ENCODE peak calls at places on chromosomes 2 and 18, in four cellular contexts. One of them, this sample, is unnamed.

GRCh38 chr2:221731432-221731831 is 159.3 kb upstream of the EPHA4 start:
- DNase-seq in tibial artery: no peak
- DNase-seq in astrocyte of the cerebellum: no peak
- DNase-seq in neural progenitor cell: peak; percentile 60
- DNase-seq in this sample: no peak

GRCh38 chr2:24372033-24372432 is 11.7 kb upstream of the ITSN2 start:
- DNase-seq in astrocyte of the cerebellum: no peak
- DNase-seq in tibial artery: no peak
- DNase-seq in neural progenitor cell: no peak
- DNase-seq in this sample: no peak

GRCh38 chr18:76822510-76823165 is at the start of gene ZNF236:
- DNase-seq in tibial artery: peak; percentile 86
- DNase-seq in astrocyte of the cerebellum: no peak
- DNase-seq in neural progenitor cell: peak; percentile 93
- DNase-seq in this sample: no peak

GRCh38 chr2:223306371-223306770 is 254.4 kb downstream of the KCNE4 start:
- DNase-seq in neural progenitor cell: peak; percentile 41
- DNase-seq in tibial artery: no peak
- DNase-seq in astrocyte of the cerebellum: peak; percentile 18
- DNase-seq in this sample: no peak

GRCh38 chr2:74036450-74037175 is 51.9 kb downstream of the TET3 start:
- DNase-seq in neural progenitor cell: no peak
- DNase-seq in astrocyte of the cerebellum: no peak
- DNase-seq in tibial artery: no peak
- DNase-seq in this sample: no peak

GRCh38 chr2:31011565-31011964 is 126.7 kb downstream of the GALNT14 start:
- DNase-seq in astrocyte of the cerebellum: no peak
- DNase-seq in tibial artery: no peak
- DNase-seq in neural progenitor cell: no peak
- DNase-seq in this sample: no peak

GRCh38 chr2:153476491-153477095 is 2.0 kb downstream of the RPRM start:
- DNase-seq in tibial artery: no peak
- DNase-seq in astrocyte of the cerebellum: no peak
- DNase-seq in neural progenitor cell: peak; percentile 55
- DNase-seq in this sample: no peak

GRCh38 chr2:65639156-65639876 is 206.9 kb upstream of the SPRED2 start:
- DNase-seq in astrocyte of the cerebellum: peak; percentile 94
- DNase-seq in neural progenitor cell: no peak
- DNase-seq in tibial artery: no peak
- DNase-seq in this sample: no peak

GRCh38 chr2:205748660-205749059 is 66.4 kb downstream of the NRP2 start:
- DNase-seq in tibial artery: no peak
- DNase-seq in astrocyte of the cerebellum: no peak
- DNase-seq in neural progenitor cell: no peak
- DNase-seq in this sample: no peak

GRCh38 chr18:33372442-33372841 is 68.1 kb downstream of the CCDC178 start:
- DNase-seq in neural progenitor cell: no peak
- DNase-seq in tibial artery: no peak
- DNase-seq in astrocyte of the cerebellum: peak; percentile 33
- DNase-seq in this sample: no peak

GRCh38 chr18:44729631-44730101 is 49.0 kb downstream of the SETBP1 start:
- DNase-seq in astrocyte of the cerebellum: no peak
- DNase-seq in neural progenitor cell: no peak
- DNase-seq in tibial artery: no peak
- DNase-seq in this sample: no peak

GRCh38 chr2:42809876-42810125 is 17.4 kb upstream of the HAAO start:
- DNase-seq in neural progenitor cell: peak; percentile 86
- DNase-seq in tibial artery: peak; percentile 92
- DNase-seq in astrocyte of the cerebellum: peak; percentile 50
- DNase-seq in this sample: peak; percentile 94

GRCh38 chr18:11665146-11665545 is 23.9 kb upstream of the GNAL start:
- DNase-seq in astrocyte of the cerebellum: no peak
- DNase-seq in tibial artery: no peak
- DNase-seq in neural progenitor cell: no peak
- DNase-seq in this sample: no peak

GRCh38 chr2:10235099-10235908 is 67.4 kb upstream of the HPCAL1 start:
- DNase-seq in neural progenitor cell: no peak
- DNase-seq in tibial artery: peak; percentile 37
- DNase-seq in astrocyte of the cerebellum: no peak
- DNase-seq in this sample: no peak

GRCh38 chr2:219509780-219510511 is 4.3 kb upstream of the ASIC4 start:
- DNase-seq in tibial artery: peak; percentile 81
- DNase-seq in neural progenitor cell: peak; percentile 88
- DNase-seq in astrocyte of the cerebellum: no peak
- DNase-seq in this sample: no peak

GRCh38 chr18:54358495-54358793 is 738 bp downstream of the C18orf54 start:
- DNase-seq in tibial artery: no peak
- DNase-seq in neural progenitor cell: no peak
- DNase-seq in astrocyte of the cerebellum: no peak
- DNase-seq in this sample: no peak

GRCh38 chr2:197515277-197515797 is 529 bp upstream of the MOB4 start:
- DNase-seq in tibial artery: no peak
- DNase-seq in astrocyte of the cerebellum: no peak
- DNase-seq in neural progenitor cell: no peak
- DNase-seq in this sample: no peak

GRCh38 chr2:144595686-144596073 is 75.8 kb upstream of the ZEB2 start:
- DNase-seq in neural progenitor cell: no peak
- DNase-seq in astrocyte of the cerebellum: no peak
- DNase-seq in tibial artery: no peak
- DNase-seq in this sample: no peak
- H3K4me3 ChIP-seq in neural progenitor cell: no peak overlapping the region
- H3K4me3 ChIP-seq in astrocyte of the cerebellum: no peak overlapping the region
- H3K4me3 ChIP-seq in tibial artery: no peak overlapping the region
- H3K4me3 ChIP-seq in this sample: peak overlapping the region; percentile 29

GRCh38 chr2:234793211-234793610 is 158.6 kb upstream of the SH3BP4 start:
- DNase-seq in astrocyte of the cerebellum: no peak
- DNase-seq in tibial artery: no peak
- DNase-seq in neural progenitor cell: no peak
- DNase-seq in this sample: no peak
- H3K4me3 ChIP-seq in astrocyte of the cerebellum: no peak overlapping the region
- H3K4me3 ChIP-seq in tibial artery: no peak overlapping the region
- H3K4me3 ChIP-seq in neural progenitor cell: no peak overlapping the region
- H3K4me3 ChIP-seq in this sample: no peak overlapping the region

DNA sequence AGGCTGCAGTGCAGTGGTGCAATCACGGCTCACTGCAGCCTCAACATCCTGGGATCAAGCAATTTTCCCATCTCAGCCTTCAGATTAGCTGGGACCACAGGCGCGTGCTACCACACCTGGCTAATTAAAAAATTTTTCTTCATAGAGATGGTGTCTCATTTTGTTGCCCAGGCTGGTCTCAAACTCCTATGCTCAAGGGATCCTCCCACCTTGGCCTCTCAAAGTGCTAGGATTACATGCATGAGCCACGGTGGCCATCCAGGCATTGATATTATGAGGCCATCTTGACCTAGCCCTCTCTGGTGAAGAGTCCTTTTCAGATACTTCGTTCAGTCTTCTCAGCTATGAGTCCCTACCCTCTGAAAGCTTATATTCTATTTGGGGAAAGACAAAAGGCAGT is 1.1 kb upstream of the CASP8 start:
- DNase-seq in tibial artery: no peak
- DNase-seq in neural progenitor cell: no peak
- DNase-seq in astrocyte of the cerebellum: no peak
- DNase-seq in this sample: no peak
- H3K4me3 ChIP-seq in tibial artery: peak overlapping the region; percentile 68
- H3K4me3 ChIP-seq in neural progenitor cell: no peak overlapping the region
- H3K4me3 ChIP-seq in astrocyte of the cerebellum: peak overlapping the region; percentile 68
- H3K4me3 ChIP-seq in this sample: peak overlapping the region; percentile 77

DNA sequence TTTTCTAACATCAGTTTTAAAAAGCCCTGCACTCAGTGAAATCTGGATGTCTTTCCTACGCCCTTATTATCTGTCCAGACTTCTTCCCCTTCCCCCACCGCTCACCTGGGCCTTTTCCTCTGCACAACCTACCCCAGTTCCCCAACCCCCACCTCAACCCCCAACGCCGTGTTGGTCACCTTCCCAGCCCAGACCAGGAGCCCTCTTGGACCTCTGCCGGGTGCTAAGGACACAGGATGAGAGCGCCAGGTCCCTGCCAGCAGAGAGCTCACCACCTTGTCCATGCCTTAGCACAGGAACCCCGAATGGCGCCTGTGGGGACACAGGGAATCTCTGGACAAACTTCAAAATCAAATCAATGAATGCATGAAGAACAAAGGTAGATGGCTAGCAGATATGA is 966 bp upstream of the RBM43 start:
- DNase-seq in tibial artery: no peak
- DNase-seq in neural progenitor cell: no peak
- DNase-seq in astrocyte of the cerebellum: no peak
- DNase-seq in this sample: no peak
- H3K4me3 ChIP-seq in tibial artery: no peak overlapping the region
- H3K4me3 ChIP-seq in neural progenitor cell: no peak overlapping the region
- H3K4me3 ChIP-seq in astrocyte of the cerebellum: no peak overlapping the region
- H3K4me3 ChIP-seq in this sample: no peak overlapping the region

DNA sequence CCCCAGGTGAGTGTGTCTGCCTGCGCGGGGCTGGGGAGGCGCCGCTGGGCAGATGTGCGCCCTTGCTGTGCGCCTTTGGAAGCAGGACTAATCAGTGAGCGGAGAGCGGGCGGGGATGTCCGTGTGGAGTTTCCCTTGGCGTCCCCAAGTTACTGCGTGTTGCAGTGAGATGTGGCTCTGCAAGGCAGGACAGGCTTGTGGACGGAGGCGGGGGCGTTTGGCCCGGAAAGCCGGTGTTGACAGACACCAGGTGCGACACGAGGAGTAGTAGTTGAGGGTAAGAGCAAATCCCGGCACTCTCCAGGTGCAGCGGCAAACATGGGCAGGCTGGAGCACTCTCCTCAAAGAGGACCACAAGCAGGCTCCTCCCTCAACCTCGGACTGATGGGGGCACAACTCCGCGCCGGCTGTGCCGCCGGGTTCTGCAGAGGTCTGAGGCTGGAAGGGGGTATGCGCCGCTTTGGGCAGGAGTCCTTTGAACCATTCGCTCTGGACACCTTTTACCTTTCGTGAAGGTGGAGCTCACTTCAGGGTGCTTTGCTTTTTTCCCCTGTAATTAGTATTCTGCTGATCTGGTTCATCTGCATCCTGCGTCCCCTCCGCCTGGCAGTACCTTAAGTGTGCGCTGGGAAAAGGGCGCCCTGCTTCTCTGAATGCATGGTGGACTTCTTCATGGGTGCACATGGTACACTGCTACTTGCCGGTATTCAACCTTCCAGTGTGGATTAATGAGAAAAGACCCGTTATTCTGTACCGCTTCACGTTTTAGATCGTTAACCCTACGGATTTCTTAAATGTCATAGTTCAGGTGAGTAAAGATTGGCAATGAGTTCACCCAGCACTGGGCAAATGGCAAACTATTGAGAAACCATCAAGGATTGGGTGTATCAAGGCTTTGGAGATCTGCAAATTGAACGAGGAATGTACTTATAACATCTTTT is 603 bp downstream of the CDH7 start:
- DNase-seq in astrocyte of the cerebellum: no peak
- DNase-seq in tibial artery: no peak
- DNase-seq in neural progenitor cell: peak; percentile 59
- DNase-seq in this sample: no peak
- H3K4me3 ChIP-seq in astrocyte of the cerebellum: peak overlapping the region; percentile 52
- H3K4me3 ChIP-seq in tibial artery: peak overlapping the region; percentile 43
- H3K4me3 ChIP-seq in neural progenitor cell: peak overlapping the region; percentile 91
- H3K4me3 ChIP-seq in this sample: peak overlapping the region; percentile 69

DNA sequence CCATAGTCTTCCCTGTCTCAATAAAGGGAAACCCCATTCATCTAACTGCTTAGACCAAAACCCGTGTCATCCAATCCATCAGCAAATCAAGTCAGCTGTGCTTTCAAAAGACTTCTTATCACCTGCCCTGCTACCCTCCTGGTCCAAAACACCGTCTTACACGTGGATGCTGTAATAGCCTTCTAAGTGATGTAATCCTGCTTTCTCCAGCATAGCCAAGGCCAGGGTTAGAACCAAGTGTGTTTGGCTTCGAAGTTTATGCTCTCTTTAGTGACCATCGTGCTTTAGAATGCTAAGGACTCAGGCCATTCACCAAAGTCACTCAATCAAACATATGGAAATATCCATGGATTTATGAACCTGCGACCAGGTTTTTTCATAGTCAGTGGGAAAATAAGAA is 25.5 kb downstream of the NEB start:
- DNase-seq in neural progenitor cell: no peak
- DNase-seq in astrocyte of the cerebellum: no peak
- DNase-seq in tibial artery: no peak
- DNase-seq in this sample: no peak
- H3K4me3 ChIP-seq in neural progenitor cell: no peak overlapping the region
- H3K4me3 ChIP-seq in astrocyte of the cerebellum: no peak overlapping the region
- H3K4me3 ChIP-seq in tibial artery: no peak overlapping the region
- H3K4me3 ChIP-seq in this sample: no peak overlapping the region

DNA sequence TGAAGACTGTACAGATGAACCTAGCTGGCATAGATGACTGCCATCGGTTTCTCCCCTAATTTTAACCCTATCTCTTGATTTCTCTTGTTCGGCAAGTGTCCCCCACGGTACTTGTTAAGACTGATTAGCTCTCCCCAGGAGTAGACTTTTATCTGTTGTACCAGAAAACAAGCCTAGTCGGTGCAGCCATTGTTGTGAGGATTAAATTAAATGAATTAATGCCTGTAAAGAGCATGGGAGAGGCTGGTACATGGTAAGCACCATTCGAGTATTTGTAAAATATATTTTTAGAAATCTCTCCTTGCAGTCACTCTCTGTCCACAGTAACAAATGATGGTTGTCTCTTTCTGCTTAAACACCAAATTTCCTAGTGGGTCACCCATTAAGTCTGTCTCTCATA is 2.6 kb upstream of the B4GALT6 start:
- DNase-seq in tibial artery: no peak
- DNase-seq in neural progenitor cell: peak; percentile 75
- DNase-seq in astrocyte of the cerebellum: no peak
- DNase-seq in this sample: no peak
- H3K4me3 ChIP-seq in tibial artery: no peak overlapping the region
- H3K4me3 ChIP-seq in neural progenitor cell: peak overlapping the region; percentile 27
- H3K4me3 ChIP-seq in astrocyte of the cerebellum: no peak overlapping the region
- H3K4me3 ChIP-seq in this sample: no peak overlapping the region

DNA sequence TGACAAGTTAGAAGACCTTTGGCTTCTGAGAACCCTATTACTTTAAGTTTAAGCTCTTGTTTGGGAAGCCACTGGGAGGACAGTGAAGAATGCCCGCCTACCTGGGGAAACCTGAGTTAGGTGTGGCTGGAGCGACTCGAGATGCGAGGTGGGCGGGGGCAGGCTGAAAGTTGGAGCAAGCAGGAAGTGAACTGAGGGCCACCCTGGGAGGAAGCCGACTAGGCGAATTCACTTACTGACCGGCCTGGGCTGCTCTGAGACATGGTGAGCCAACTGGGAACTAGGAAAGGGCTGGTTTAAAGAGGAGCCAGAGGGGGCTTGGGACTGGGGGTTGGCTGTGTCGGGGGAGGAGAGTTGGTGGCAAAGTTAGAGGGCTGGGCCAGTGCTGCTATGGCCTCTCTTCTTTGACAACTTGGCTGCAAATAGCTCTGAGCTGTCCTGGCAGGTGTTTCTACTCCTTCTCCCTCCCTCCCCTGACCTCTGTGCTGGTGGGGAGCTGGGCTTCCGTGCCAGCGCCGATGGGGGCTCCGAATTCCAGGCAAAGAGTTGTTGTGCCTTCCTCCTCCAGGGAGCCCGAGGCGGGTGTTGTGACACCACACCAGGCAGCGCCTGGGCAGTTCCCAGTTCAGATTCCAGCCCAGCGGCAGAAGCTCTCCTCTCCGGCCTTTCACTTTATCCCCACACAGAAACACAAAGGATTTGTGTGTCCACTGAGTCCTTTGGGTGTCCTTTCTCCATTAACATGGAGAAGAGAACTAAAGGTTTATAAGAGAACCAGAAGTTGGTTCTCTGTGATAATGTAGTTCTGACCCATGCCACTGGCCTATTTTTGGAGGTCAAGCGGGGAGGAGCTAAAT is at the start of gene VAMP8:
- DNase-seq in tibial artery: no peak
- DNase-seq in astrocyte of the cerebellum: no peak
- DNase-seq in neural progenitor cell: peak; percentile 31
- DNase-seq in this sample: no peak
- H3K4me3 ChIP-seq in tibial artery: peak within 1 kb of the TSS; percentile 33
- H3K4me3 ChIP-seq in astrocyte of the cerebellum: no peak within 1 kb of the TSS
- H3K4me3 ChIP-seq in neural progenitor cell: peak within 1 kb of the TSS; percentile 35
- H3K4me3 ChIP-seq in this sample: peak within 1 kb of the TSS; percentile 49